ENCODE peak calls at places on chromosome 20, in six cellular contexts. One of them, this sample, is unnamed.

GRCh38 chr20:4875578-4876067 is 125.7 kb downstream of the SLC23A2 start:
- DNase-seq in K562: no peak
- DNase-seq in HepG2: no peak
- DNase-seq in H1: no peak
- DNase-seq in HCT116: no peak
- DNase-seq in GM12878: peak
- DNase-seq in this sample: no peak

GRCh38 chr20:8867346-8867745 is 201.5 kb upstream of the PLCB4 start:
- DNase-seq in K562: no peak
- DNase-seq in HepG2: no peak
- DNase-seq in H1: no peak
- DNase-seq in HCT116: no peak
- DNase-seq in GM12878: no peak
- DNase-seq in this sample: no peak

GRCh38 chr20:38805958-38806854 is 709 bp downstream of the PPP1R16B start:
- DNase-seq in K562: peak
- DNase-seq in HepG2: no peak
- DNase-seq in H1: no peak
- DNase-seq in HCT116: no peak
- DNase-seq in GM12878: no peak
- DNase-seq in this sample: peak

GRCh38 chr20:25136643-25137559 is 55.0 kb upstream of the VSX1 start:
- DNase-seq in K562: peak
- DNase-seq in HepG2: no peak
- DNase-seq in H1: no peak
- DNase-seq in HCT116: peak
- DNase-seq in GM12878: no peak
- DNase-seq in this sample: no peak

GRCh38 chr20:53177687-53178086 is 205.5 kb downstream of the TSHZ2 start:
- DNase-seq in K562: no peak
- DNase-seq in HepG2: no peak
- DNase-seq in H1: no peak
- DNase-seq in HCT116: no peak
- DNase-seq in GM12878: no peak
- DNase-seq in this sample: no peak

GRCh38 chr20:8756410-8756809 is 312.5 kb upstream of the PLCB4 start:
- DNase-seq in K562: peak
- DNase-seq in HepG2: peak
- DNase-seq in H1: no peak
- DNase-seq in HCT116: peak
- DNase-seq in GM12878: no peak
- DNase-seq in this sample: no peak

GRCh38 chr20:37335642-37336368 is 10.1 kb upstream of the SRC start:
- DNase-seq in K562: peak
- DNase-seq in HepG2: peak
- DNase-seq in H1: no peak
- DNase-seq in HCT116: no peak
- DNase-seq in GM12878: no peak
- DNase-seq in this sample: no peak

GRCh38 chr20:14992071-14992654 is 654.8 kb upstream of the FLRT3 start:
- DNase-seq in K562: no peak
- DNase-seq in HepG2: peak
- DNase-seq in H1: no peak
- DNase-seq in HCT116: no peak
- DNase-seq in GM12878: no peak
- DNase-seq in this sample: no peak

GRCh38 chr20:53331151-53331973 is 262.3 kb downstream of the ZNF217 start:
- DNase-seq in K562: peak
- DNase-seq in HepG2: peak
- DNase-seq in H1: no peak
- DNase-seq in HCT116: peak
- DNase-seq in GM12878: no peak
- DNase-seq in this sample: no peak

GRCh38 chr20:51176846-51177245 is 153.9 kb upstream of the KCNG1 start:
- DNase-seq in K562: peak
- DNase-seq in HepG2: no peak
- DNase-seq in H1: no peak
- DNase-seq in HCT116: no peak
- DNase-seq in GM12878: no peak
- DNase-seq in this sample: no peak

GRCh38 chr20:51175724-51176123 is 152.8 kb upstream of the KCNG1 start:
- DNase-seq in K562: no peak
- DNase-seq in HepG2: no peak
- DNase-seq in H1: no peak
- DNase-seq in HCT116: no peak
- DNase-seq in GM12878: no peak
- DNase-seq in this sample: no peak

GRCh38 chr20:51176446-51176845 is 153.5 kb upstream of the KCNG1 start:
- DNase-seq in K562: no peak
- DNase-seq in HepG2: no peak
- DNase-seq in H1: no peak
- DNase-seq in HCT116: no peak
- DNase-seq in GM12878: no peak
- DNase-seq in this sample: no peak

GRCh38 chr20:51175156-51175555 is 152.2 kb upstream of the KCNG1 start:
- DNase-seq in K562: no peak
- DNase-seq in HepG2: no peak
- DNase-seq in H1: no peak
- DNase-seq in HCT116: no peak
- DNase-seq in GM12878: no peak
- DNase-seq in this sample: no peak

DNA sequence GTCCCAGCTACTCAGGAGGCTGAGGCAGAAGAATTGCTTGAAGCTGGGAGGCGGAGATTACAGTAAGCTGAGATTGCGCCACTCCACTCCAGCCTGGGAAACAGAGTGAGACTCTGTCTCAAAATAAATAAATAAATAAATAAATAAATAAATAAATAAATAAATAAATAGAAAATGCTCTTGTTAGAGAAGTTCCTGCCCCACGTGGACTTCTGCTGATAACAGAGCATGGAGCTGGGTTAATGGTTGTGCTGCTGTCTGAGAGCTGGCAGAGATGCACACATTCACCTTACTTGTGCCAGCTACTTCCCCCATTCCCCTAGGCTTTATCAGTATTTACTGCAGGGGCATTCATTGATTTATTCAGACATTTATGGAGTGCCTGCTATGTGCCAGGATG is 155.2 kb upstream of the KCNG1 start:
- DNase-seq in K562: no peak
- DNase-seq in HepG2: no peak
- DNase-seq in H1: no peak
- DNase-seq in HCT116: no peak
- DNase-seq in GM12878: no peak
- DNase-seq in this sample: no peak
- TF ChIP-seq MAX in K562: no peak
- TF ChIP-seq MAX in HepG2: no peak
- TF ChIP-seq MAX in H1: no peak
- TF ChIP-seq MAX in HCT116: no peak
- TF ChIP-seq MAX in GM12878: no peak
- TF ChIP-seq MAX in this sample: no peak

GRCh38 chr20:34982270-34983088 is 26.8 kb downstream of the MYH7B start:
- DNase-seq in K562: no peak
- DNase-seq in HepG2: no peak
- DNase-seq in H1: no peak
- DNase-seq in HCT116: no peak
- DNase-seq in GM12878: no peak
- DNase-seq in this sample: no peak
- TF ChIP-seq ATF3 in K562: no peak
- TF ChIP-seq ATF3 in HepG2: no peak
- TF ChIP-seq ATF3 in H1: no peak
- TF ChIP-seq ATF3 in HCT116: no peak
- TF ChIP-seq ATF3 in GM12878: no peak
- TF ChIP-seq ATF3 in this sample: no peak

GRCh38 chr20:2101057-2101934 is at the start of gene STK35:
- DNase-seq in K562: peak
- DNase-seq in HepG2: no peak
- DNase-seq in H1: no peak
- DNase-seq in HCT116: peak
- DNase-seq in GM12878: peak
- DNase-seq in this sample: peak
- TF ChIP-seq MAX in K562: no peak
- TF ChIP-seq MAX in HepG2: no peak
- TF ChIP-seq MAX in H1: no peak
- TF ChIP-seq MAX in HCT116: no peak
- TF ChIP-seq MAX in GM12878: no peak
- TF ChIP-seq MAX in this sample: no peak

GRCh38 chr20:57087705-57088104 is 178.7 kb downstream of the BMP7 start:
- DNase-seq in K562: no peak
- DNase-seq in HepG2: no peak
- DNase-seq in H1: no peak
- DNase-seq in HCT116: no peak
- DNase-seq in GM12878: no peak
- DNase-seq in this sample: no peak
- TF ChIP-seq ATF3 in K562: no peak
- TF ChIP-seq ATF3 in HepG2: no peak
- TF ChIP-seq ATF3 in H1: no peak
- TF ChIP-seq ATF3 in HCT116: no peak
- TF ChIP-seq ATF3 in GM12878: no peak
- TF ChIP-seq ATF3 in this sample: no peak

DNA sequence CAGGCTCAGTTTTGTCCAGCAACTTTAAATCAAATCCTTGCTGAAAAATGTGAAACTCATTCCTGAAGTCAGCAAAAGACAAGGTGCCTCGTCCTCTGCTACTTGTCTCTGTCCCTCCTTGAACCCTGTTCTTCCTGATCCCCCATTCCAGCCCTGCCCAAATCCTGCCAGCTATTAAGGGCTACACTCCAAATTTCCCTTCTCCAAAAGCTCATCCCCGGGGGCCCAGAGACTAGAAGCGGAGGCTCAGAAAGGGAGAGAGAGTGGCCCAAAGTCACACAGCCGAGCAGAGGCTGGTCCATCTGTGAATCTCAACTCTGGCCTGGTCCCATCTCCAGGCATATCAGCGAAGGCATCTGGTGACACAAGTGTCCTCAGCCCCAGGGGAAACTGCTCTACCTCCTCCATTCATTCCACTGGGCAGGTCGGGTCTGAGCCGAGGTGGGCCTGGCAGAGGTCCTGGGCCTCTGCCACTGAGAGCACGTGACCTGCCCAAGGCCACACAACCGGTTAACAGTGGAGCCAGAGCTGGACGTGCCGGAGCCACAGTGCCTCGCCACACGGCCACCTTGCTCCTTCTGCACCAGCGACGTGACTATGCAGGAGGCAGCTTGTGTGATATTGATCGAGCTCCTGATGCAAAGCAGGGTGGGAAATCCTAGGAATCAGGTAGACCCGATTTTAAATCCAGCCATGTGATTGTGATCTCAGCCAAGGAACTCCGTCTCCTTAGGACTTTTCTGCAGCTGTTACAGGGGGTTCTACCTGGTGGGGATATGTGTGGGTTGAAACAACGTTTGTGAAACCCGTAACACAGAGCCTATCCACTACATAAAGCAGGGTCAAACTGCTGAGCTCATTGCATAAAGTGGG is 28.6 kb downstream of the NOL4L start:
- DNase-seq in K562: no peak
- DNase-seq in HepG2: no peak
- DNase-seq in H1: no peak
- DNase-seq in HCT116: no peak
- DNase-seq in GM12878: no peak
- DNase-seq in this sample: no peak
- TF ChIP-seq MAX in K562: no peak
- TF ChIP-seq MAX in HepG2: peak
- TF ChIP-seq MAX in H1: no peak
- TF ChIP-seq MAX in HCT116: no peak
- TF ChIP-seq MAX in GM12878: no peak
- TF ChIP-seq MAX in this sample: no peak

GRCh38 chr20:33099842-33100538 is 20.5 kb downstream of the BPIFB4 start:
- DNase-seq in K562: no peak
- DNase-seq in HepG2: no peak
- DNase-seq in H1: no peak
- DNase-seq in HCT116: no peak
- DNase-seq in GM12878: no peak
- DNase-seq in this sample: no peak
- TF ChIP-seq ATF3 in K562: no peak
- TF ChIP-seq ATF3 in HepG2: no peak
- TF ChIP-seq ATF3 in H1: no peak
- TF ChIP-seq ATF3 in HCT116: no peak
- TF ChIP-seq ATF3 in GM12878: no peak
- TF ChIP-seq ATF3 in this sample: no peak

DNA sequence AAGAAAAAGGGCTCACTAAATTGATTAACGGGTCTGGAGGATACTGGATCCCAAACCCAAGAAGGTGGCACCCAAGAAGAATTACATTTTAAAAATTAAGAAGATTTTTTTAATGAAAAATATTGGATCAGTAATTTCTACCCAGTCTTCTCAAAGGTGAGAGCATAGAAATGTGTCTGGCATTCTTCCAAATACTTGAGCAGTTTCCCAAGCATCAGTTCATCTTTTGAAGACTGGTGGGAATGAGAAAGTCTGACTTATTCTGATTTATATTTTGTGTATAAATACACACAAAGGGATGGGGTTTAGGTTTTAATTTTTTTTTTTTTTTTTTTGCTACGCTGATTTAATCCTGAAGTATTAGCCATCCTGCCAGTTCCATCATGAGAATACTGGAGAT is 3.3 kb downstream of the MGME1 start:
- DNase-seq in K562: no peak
- DNase-seq in HepG2: no peak
- DNase-seq in H1: no peak
- DNase-seq in HCT116: no peak
- DNase-seq in GM12878: no peak
- DNase-seq in this sample: no peak
- TF ChIP-seq MAX in K562: no peak
- TF ChIP-seq MAX in HepG2: no peak
- TF ChIP-seq MAX in H1: no peak
- TF ChIP-seq MAX in HCT116: no peak
- TF ChIP-seq MAX in GM12878: no peak
- TF ChIP-seq MAX in this sample: no peak

DNA sequence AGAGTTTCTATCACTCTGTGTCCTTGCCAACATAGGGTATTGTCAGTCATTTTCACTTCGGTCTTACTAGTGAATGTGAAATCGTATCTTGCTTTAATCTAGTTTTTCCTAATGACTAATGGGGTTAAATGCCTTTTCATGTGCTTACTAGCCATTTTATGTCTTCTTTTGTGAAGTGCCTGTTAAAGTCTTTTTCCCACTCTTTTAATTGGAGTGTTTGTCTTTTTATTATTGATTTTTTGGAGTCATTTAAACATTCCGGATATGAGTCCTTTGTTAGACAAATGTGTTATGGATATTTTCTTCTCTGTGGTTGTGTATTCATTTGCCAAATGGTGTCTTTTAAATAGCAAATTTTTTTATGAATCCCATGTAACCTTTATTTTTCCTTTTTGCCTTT is 194.6 kb downstream of the CDH26 start:
- DNase-seq in K562: no peak
- DNase-seq in HepG2: no peak
- DNase-seq in H1: no peak
- DNase-seq in HCT116: no peak
- DNase-seq in GM12878: no peak
- DNase-seq in this sample: no peak
- TF ChIP-seq ATF3 in K562: no peak
- TF ChIP-seq ATF3 in HepG2: no peak
- TF ChIP-seq ATF3 in H1: no peak
- TF ChIP-seq ATF3 in HCT116: no peak
- TF ChIP-seq ATF3 in GM12878: no peak
- TF ChIP-seq ATF3 in this sample: no peak

This sample was measured in WTC11.